ENCODE peak calls at places on chromosome X, in ten cellular contexts. One of them, this sample, is unnamed.

GRCh38 chrX:135436456-135436855 is 14.7 kb downstream of the SMIM10L2A start:
- DNase-seq in GM12878: no peak
- DNase-seq in psoas muscle: no peak
- DNase-seq in CD8-positive, alpha-beta T cell: no peak
- DNase-seq in ovary: no peak
- DNase-seq in fibroblast of lung: no peak
- DNase-seq in dorsolateral prefrontal cortex: no peak
- DNase-seq in heart left ventricle: no peak
- DNase-seq in H9: no peak
- DNase-seq in SK-N-SH: no peak
- DNase-seq in this sample: no peak

GRCh38 chrX:129193357-129193756 is 329.9 kb downstream of the SMARCA1 start:
- DNase-seq in GM12878: no peak
- DNase-seq in psoas muscle: no peak
- DNase-seq in CD8-positive, alpha-beta T cell: no peak
- DNase-seq in ovary: no peak
- DNase-seq in fibroblast of lung: no peak
- DNase-seq in dorsolateral prefrontal cortex: no peak
- DNase-seq in heart left ventricle: peak; percentile 12
- DNase-seq in H9: no peak
- DNase-seq in SK-N-SH: no peak
- DNase-seq in this sample: no peak

GRCh38 chrX:39891781-39892180 is 206.0 kb downstream of the BCOR start:
- DNase-seq in GM12878: peak; percentile 67
- DNase-seq in psoas muscle: no peak
- DNase-seq in CD8-positive, alpha-beta T cell: no peak
- DNase-seq in ovary: no peak
- DNase-seq in fibroblast of lung: no peak
- DNase-seq in dorsolateral prefrontal cortex: no peak
- DNase-seq in heart left ventricle: no peak
- DNase-seq in H9: no peak
- DNase-seq in SK-N-SH: no peak
- DNase-seq in this sample: no peak

GRCh38 chrX:15686818-15687685 is 22.4 kb upstream of the CLTRN start:
- DNase-seq in GM12878: peak; percentile 34
- DNase-seq in psoas muscle: no peak
- DNase-seq in CD8-positive, alpha-beta T cell: peak; percentile 47
- DNase-seq in ovary: peak; percentile 32
- DNase-seq in fibroblast of lung: peak; percentile 57
- DNase-seq in dorsolateral prefrontal cortex: no peak
- DNase-seq in heart left ventricle: peak; percentile 41
- DNase-seq in H9: peak; percentile 59
- DNase-seq in SK-N-SH: peak; percentile 63
- DNase-seq in this sample: peak; percentile 71

GRCh38 chrX:149145845-149146285 is 359.2 kb downstream of the IDS start:
- DNase-seq in GM12878: no peak
- DNase-seq in psoas muscle: no peak
- DNase-seq in CD8-positive, alpha-beta T cell: no peak
- DNase-seq in ovary: no peak
- DNase-seq in fibroblast of lung: peak; percentile 17
- DNase-seq in dorsolateral prefrontal cortex: no peak
- DNase-seq in heart left ventricle: no peak
- DNase-seq in H9: no peak
- DNase-seq in SK-N-SH: no peak
- DNase-seq in this sample: no peak

GRCh38 chrX:65601530-65602281 is 65.7 kb upstream of the MSN start:
- DNase-seq in GM12878: no peak
- DNase-seq in psoas muscle: peak; percentile 81
- DNase-seq in CD8-positive, alpha-beta T cell: peak; percentile 66
- DNase-seq in ovary: peak; percentile 55
- DNase-seq in fibroblast of lung: peak; percentile 90
- DNase-seq in dorsolateral prefrontal cortex: no peak
- DNase-seq in heart left ventricle: peak; percentile 89
- DNase-seq in H9: no peak
- DNase-seq in SK-N-SH: no peak
- DNase-seq in this sample: peak; percentile 87

GRCh38 chrX:118346258-118347094 is 570 bp downstream of the WDR44 start:
- DNase-seq in GM12878: no peak
- DNase-seq in psoas muscle: peak; percentile 52
- DNase-seq in CD8-positive, alpha-beta T cell: peak; percentile 61
- DNase-seq in ovary: no peak
- DNase-seq in fibroblast of lung: no peak
- DNase-seq in dorsolateral prefrontal cortex: peak; percentile 57
- DNase-seq in heart left ventricle: peak; percentile 39
- DNase-seq in H9: no peak
- DNase-seq in SK-N-SH: peak; percentile 54
- DNase-seq in this sample: peak; percentile 9

GRCh38 chrX:100413231-100413630 is 3.2 kb upstream of the PCDH19 start:
- DNase-seq in GM12878: peak; percentile 2
- DNase-seq in psoas muscle: peak; percentile 24
- DNase-seq in CD8-positive, alpha-beta T cell: no peak
- DNase-seq in ovary: peak; percentile 27
- DNase-seq in fibroblast of lung: peak; percentile 67
- DNase-seq in dorsolateral prefrontal cortex: no peak
- DNase-seq in heart left ventricle: peak; percentile 24
- DNase-seq in H9: no peak
- DNase-seq in SK-N-SH: peak; percentile 63
- DNase-seq in this sample: peak; percentile 27

GRCh38 chrX:18886005-18886343 is 97.9 kb downstream of the PHKA2 start:
- DNase-seq in GM12878: no peak
- DNase-seq in psoas muscle: no peak
- DNase-seq in CD8-positive, alpha-beta T cell: peak; percentile 24
- DNase-seq in ovary: no peak
- DNase-seq in fibroblast of lung: no peak
- DNase-seq in dorsolateral prefrontal cortex: no peak
- DNase-seq in heart left ventricle: no peak
- DNase-seq in H9: no peak
- DNase-seq in SK-N-SH: no peak
- DNase-seq in this sample: no peak

GRCh38 chrX:40130207-40130606 is 32.4 kb upstream of the BCOR start:
- DNase-seq in GM12878: no peak
- DNase-seq in psoas muscle: no peak
- DNase-seq in CD8-positive, alpha-beta T cell: no peak
- DNase-seq in ovary: no peak
- DNase-seq in fibroblast of lung: no peak
- DNase-seq in dorsolateral prefrontal cortex: no peak
- DNase-seq in heart left ventricle: no peak
- DNase-seq in H9: no peak
- DNase-seq in SK-N-SH: no peak
- DNase-seq in this sample: peak; percentile 65

GRCh38 chrX:150087612-150088011 is 149.3 kb upstream of the EOLA2 start:
- DNase-seq in GM12878: no peak
- DNase-seq in psoas muscle: no peak
- DNase-seq in CD8-positive, alpha-beta T cell: no peak
- DNase-seq in ovary: no peak
- DNase-seq in fibroblast of lung: no peak
- DNase-seq in dorsolateral prefrontal cortex: no peak
- DNase-seq in heart left ventricle: no peak
- DNase-seq in H9: no peak
- DNase-seq in SK-N-SH: no peak
- DNase-seq in this sample: no peak

GRCh38 chrX:40646489-40647306 is 663 bp downstream of the CXorf38 start:
- DNase-seq in GM12878: no peak
- DNase-seq in psoas muscle: peak; percentile 52
- DNase-seq in CD8-positive, alpha-beta T cell: peak; percentile 35
- DNase-seq in ovary: peak; percentile 62
- DNase-seq in fibroblast of lung: peak; percentile 11
- DNase-seq in dorsolateral prefrontal cortex: no peak
- DNase-seq in heart left ventricle: peak; percentile 21
- DNase-seq in H9: no peak
- DNase-seq in SK-N-SH: peak; percentile 62
- DNase-seq in this sample: peak; percentile 1

GRCh38 chrX:38880460-38880859 is 79.2 kb downstream of the MID1IP1 start:
- DNase-seq in GM12878: no peak
- DNase-seq in psoas muscle: no peak
- DNase-seq in CD8-positive, alpha-beta T cell: no peak
- DNase-seq in ovary: no peak
- DNase-seq in fibroblast of lung: no peak
- DNase-seq in dorsolateral prefrontal cortex: no peak
- DNase-seq in heart left ventricle: no peak
- DNase-seq in H9: no peak
- DNase-seq in SK-N-SH: no peak
- DNase-seq in this sample: peak; percentile 21

GRCh38 chrX:131675596-131676194 is 131.8 kb downstream of the OR13H1 start:
- DNase-seq in GM12878: no peak
- DNase-seq in psoas muscle: no peak
- DNase-seq in CD8-positive, alpha-beta T cell: no peak
- DNase-seq in ovary: no peak
- DNase-seq in fibroblast of lung: peak; percentile 18
- DNase-seq in dorsolateral prefrontal cortex: no peak
- DNase-seq in heart left ventricle: no peak
- DNase-seq in H9: peak; percentile 27
- DNase-seq in SK-N-SH: peak; percentile 35
- DNase-seq in this sample: peak; percentile 16

GRCh38 chrX:9141496-9141895 is 107.6 kb upstream of the FAM9B start:
- DNase-seq in GM12878: no peak
- DNase-seq in psoas muscle: no peak
- DNase-seq in CD8-positive, alpha-beta T cell: no peak
- DNase-seq in ovary: no peak
- DNase-seq in fibroblast of lung: peak; percentile 34
- DNase-seq in dorsolateral prefrontal cortex: no peak
- DNase-seq in heart left ventricle: no peak
- DNase-seq in H9: no peak
- DNase-seq in SK-N-SH: no peak
- DNase-seq in this sample: peak; percentile 65

GRCh38 chrX:9884031-9884779 is 83.0 kb upstream of the CLDN34 start:
- DNase-seq in GM12878: no peak
- DNase-seq in psoas muscle: no peak
- DNase-seq in CD8-positive, alpha-beta T cell: no peak
- DNase-seq in ovary: peak; percentile 68
- DNase-seq in fibroblast of lung: no peak
- DNase-seq in dorsolateral prefrontal cortex: no peak
- DNase-seq in heart left ventricle: no peak
- DNase-seq in H9: no peak
- DNase-seq in SK-N-SH: no peak
- DNase-seq in this sample: no peak

GRCh38 chrX:378443-378842 is 8.3 kb downstream of the PPP2R3B start:
- DNase-seq in GM12878: no peak
- DNase-seq in psoas muscle: no peak
- DNase-seq in CD8-positive, alpha-beta T cell: no peak
- DNase-seq in ovary: no peak
- DNase-seq in fibroblast of lung: no peak
- DNase-seq in dorsolateral prefrontal cortex: no peak
- DNase-seq in heart left ventricle: no peak
- DNase-seq in H9: no peak
- DNase-seq in SK-N-SH: no peak
- DNase-seq in this sample: no peak

GRCh38 chrX:10239611-10240064 is 82.9 kb downstream of the CLCN4 start:
- DNase-seq in GM12878: no peak
- DNase-seq in psoas muscle: peak; percentile 48
- DNase-seq in CD8-positive, alpha-beta T cell: no peak
- DNase-seq in ovary: no peak
- DNase-seq in fibroblast of lung: peak; percentile 71
- DNase-seq in dorsolateral prefrontal cortex: no peak
- DNase-seq in heart left ventricle: no peak
- DNase-seq in H9: no peak
- DNase-seq in SK-N-SH: no peak
- DNase-seq in this sample: peak; percentile 85

GRCh38 chrX:129755779-129756650 is 17.2 kb downstream of the XPNPEP2 start:
- DNase-seq in GM12878: no peak
- DNase-seq in psoas muscle: no peak
- DNase-seq in CD8-positive, alpha-beta T cell: peak; percentile 39
- DNase-seq in ovary: no peak
- DNase-seq in fibroblast of lung: no peak
- DNase-seq in dorsolateral prefrontal cortex: no peak
- DNase-seq in heart left ventricle: no peak
- DNase-seq in H9: peak; percentile 73
- DNase-seq in SK-N-SH: no peak
- DNase-seq in this sample: no peak

GRCh38 chrX:124018031-124018430 is 56.5 kb downstream of the STAG2 start:
- DNase-seq in GM12878: no peak
- DNase-seq in psoas muscle: no peak
- DNase-seq in CD8-positive, alpha-beta T cell: no peak
- DNase-seq in ovary: no peak
- DNase-seq in fibroblast of lung: peak; percentile 36
- DNase-seq in dorsolateral prefrontal cortex: no peak
- DNase-seq in heart left ventricle: no peak
- DNase-seq in H9: no peak
- DNase-seq in SK-N-SH: no peak
- DNase-seq in this sample: no peak
- TF ChIP-seq CTCF in GM12878: no peak
- TF ChIP-seq CTCF in psoas muscle: no peak
- TF ChIP-seq CTCF in CD8-positive, alpha-beta T cell: no peak
- TF ChIP-seq CTCF in ovary: no peak
- TF ChIP-seq CTCF in fibroblast of lung: peak; percentile 4
- TF ChIP-seq CTCF in dorsolateral prefrontal cortex: no peak
- TF ChIP-seq CTCF in heart left ventricle: peak; percentile 22
- TF ChIP-seq CTCF in H9: no peak
- TF ChIP-seq CTCF in SK-N-SH: peak; percentile 42
- TF ChIP-seq CTCF in this sample: no peak

DNA sequence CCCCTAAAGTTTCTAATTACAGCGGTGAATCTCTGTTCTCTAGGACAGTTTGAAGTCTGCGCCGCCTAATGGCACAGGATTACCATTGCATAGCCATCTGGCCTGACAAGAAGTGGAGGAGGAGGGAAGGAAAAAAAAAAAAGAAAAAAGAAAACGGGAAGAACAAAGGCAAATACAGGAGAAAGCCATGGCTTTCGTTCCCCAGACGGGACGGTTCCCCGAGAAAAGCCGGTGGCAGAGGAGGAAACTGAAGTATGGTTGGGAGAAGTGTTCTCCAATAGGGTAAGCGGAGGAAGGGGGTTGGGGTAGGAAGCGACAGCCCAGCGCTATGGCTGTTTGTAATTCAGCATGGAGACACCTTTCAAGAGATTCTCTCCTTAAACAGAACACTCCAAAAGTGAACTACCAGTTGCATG is 80.8 kb downstream of the HMGN5 start:
- DNase-seq in GM12878: peak; percentile 30
- DNase-seq in psoas muscle: peak; percentile 19
- DNase-seq in CD8-positive, alpha-beta T cell: peak; percentile 32
- DNase-seq in ovary: peak; percentile 23
- DNase-seq in fibroblast of lung: peak; percentile 59
- DNase-seq in dorsolateral prefrontal cortex: no peak
- DNase-seq in heart left ventricle: peak; percentile 23
- DNase-seq in H9: peak; percentile 41
- DNase-seq in SK-N-SH: peak; percentile 8
- DNase-seq in this sample: peak; percentile 27
- H3K27ac ChIP-seq in GM12878: peak overlapping the region; percentile 38
- H3K27ac ChIP-seq in psoas muscle: no peak overlapping the region
- H3K27ac ChIP-seq in CD8-positive, alpha-beta T cell: peak overlapping the region; percentile 32
- H3K27ac ChIP-seq in ovary: no peak overlapping the region
- H3K27ac ChIP-seq in fibroblast of lung: no peak overlapping the region
- H3K27ac ChIP-seq in dorsolateral prefrontal cortex: no peak overlapping the region
- H3K27ac ChIP-seq in heart left ventricle: peak overlapping the region; percentile 23
- H3K27ac ChIP-seq in H9: peak overlapping the region; percentile 59
- H3K27ac ChIP-seq in SK-N-SH: no peak overlapping the region
- H3K27ac ChIP-seq in this sample: no peak overlapping the region

GRCh38 chrX:123202523-123202922 is 18.4 kb downstream of the GRIA3 start:
- DNase-seq in GM12878: no peak
- DNase-seq in psoas muscle: no peak
- DNase-seq in CD8-positive, alpha-beta T cell: no peak
- DNase-seq in ovary: no peak
- DNase-seq in fibroblast of lung: no peak
- DNase-seq in dorsolateral prefrontal cortex: no peak
- DNase-seq in heart left ventricle: no peak
- DNase-seq in H9: no peak
- DNase-seq in SK-N-SH: no peak
- DNase-seq in this sample: no peak
- TF ChIP-seq CTCF in GM12878: no peak
- TF ChIP-seq CTCF in psoas muscle: no peak
- TF ChIP-seq CTCF in CD8-positive, alpha-beta T cell: no peak
- TF ChIP-seq CTCF in ovary: no peak
- TF ChIP-seq CTCF in fibroblast of lung: no peak
- TF ChIP-seq CTCF in dorsolateral prefrontal cortex: no peak
- TF ChIP-seq CTCF in heart left ventricle: no peak
- TF ChIP-seq CTCF in H9: no peak
- TF ChIP-seq CTCF in SK-N-SH: no peak
- TF ChIP-seq CTCF in this sample: no peak

GRCh38 chrX:110741213-110741796 is 54.3 kb downstream of the CHRDL1 start:
- DNase-seq in GM12878: no peak
- DNase-seq in psoas muscle: no peak
- DNase-seq in CD8-positive, alpha-beta T cell: no peak
- DNase-seq in ovary: no peak
- DNase-seq in fibroblast of lung: peak; percentile 62
- DNase-seq in dorsolateral prefrontal cortex: no peak
- DNase-seq in heart left ventricle: no peak
- DNase-seq in H9: peak; percentile 48
- DNase-seq in SK-N-SH: no peak
- DNase-seq in this sample: peak; percentile 7
- H3K27ac ChIP-seq in GM12878: no peak overlapping the region
- H3K27ac ChIP-seq in psoas muscle: no peak overlapping the region
- H3K27ac ChIP-seq in CD8-positive, alpha-beta T cell: no peak overlapping the region
- H3K27ac ChIP-seq in ovary: no peak overlapping the region
- H3K27ac ChIP-seq in fibroblast of lung: no peak overlapping the region
- H3K27ac ChIP-seq in dorsolateral prefrontal cortex: no peak overlapping the region
- H3K27ac ChIP-seq in heart left ventricle: no peak overlapping the region
- H3K27ac ChIP-seq in H9: no peak overlapping the region
- H3K27ac ChIP-seq in SK-N-SH: no peak overlapping the region
- H3K27ac ChIP-seq in this sample: no peak overlapping the region